ENCODE peak calls at places on chromosomes 11 and 22, in six cellular contexts. V is choroid plexus epithelial cell; F is NCI-H2107; Q is MV-4-11; I is activated naive CD4-positive, alpha-beta T cell treated with Interleukin-2 at 50 U/mL for 16 hours; J is mucosa of gallbladder. Z is an unnamed sample.

GRCh38 chr11:116366980-116367640 is 405.7 kb downstream of the BUD13 start:
- DNase-seq in V (peak; percentile 4), F (no peak), Q (no peak), I (no peak), J (no peak), Z (no peak)

GRCh38 chr11:71988050-71988449 is 10.7 kb upstream of the IL18BP start:
- DNase-seq in V (peak; percentile 57), F (no peak), Q (no peak), I (no peak), J (no peak), Z (no peak)

GRCh38 chr11:13889566-13890214 is 72.8 kb upstream of the SPON1 start:
- DNase-seq in V (no peak), F (no peak), Q (no peak), I (no peak), J (no peak), Z (peak; percentile 84)

GRCh38 chr11:37505406-37505805 is 907.4 kb upstream of the RAG2 start:
- DNase-seq in V (no peak), F (no peak), Q (no peak), I (no peak), J (no peak), Z (no peak)

GRCh38 chr11:5336331-5336730 is 7.0 kb downstream of the OR51B5 start:
- DNase-seq in V (peak; percentile 56), F (no peak), Q (no peak), I (no peak), J (no peak), Z (no peak)

GRCh38 chr11:118045191-118045590 is 31.7 kb upstream of the TMPRSS4 start:
- DNase-seq in V (no peak), F (peak; percentile 21), Q (no peak), I (peak; percentile 17), J (no peak), Z (no peak)

GRCh38 chr11:43774786-43775185 is 94.2 kb downstream of the HSD17B12 start:
- DNase-seq in V (no peak), F (no peak), Q (no peak), I (no peak), J (no peak), Z (no peak)

GRCh38 chr22:27247691-27248434 is 553.7 kb downstream of the MN1 start:
- DNase-seq in V (peak; percentile 58), F (no peak), Q (peak; percentile 1), I (no peak), J (no peak), Z (no peak)

GRCh38 chr22:47091921-47092700 is 329.7 kb downstream of the TBC1D22A start:
- DNase-seq in V (no peak), F (no peak), Q (no peak), I (no peak), J (no peak), Z (no peak)

GRCh38 chr22:22195265-22196017 is 49.1 kb upstream of the VPREB1 start:
- DNase-seq in V (peak; percentile 74), F (peak; percentile 76), Q (peak; percentile 53), I (peak; percentile 80), J (peak; percentile 72), Z (peak; percentile 72)

GRCh38 chr22:26740253-26740652 is 82.9 kb downstream of the MIAT start:
- DNase-seq in V (no peak), F (no peak), Q (no peak), I (no peak), J (no peak), Z (no peak)

GRCh38 chr22:24104307-24105017 is 76.8 kb upstream of the SUSD2 start:
- DNase-seq in V (no peak), F (no peak), Q (no peak), I (no peak), J (no peak), Z (no peak)

GRCh38 chr11:61294717-61295595 is at the start of gene VWCE:
- DNase-seq in V (peak; percentile 68), F (peak; percentile 37), Q (peak; percentile 25), I (peak; percentile 70), J (peak; percentile 38), Z (peak; percentile 46)

GRCh38 chr11:43788394-43788793 is 92.2 kb upstream of the ALKBH3 start:
- DNase-seq in V (no peak), F (no peak), Q (peak; percentile 67), I (no peak), J (peak; percentile 11), Z (no peak)

GRCh38 chr22:21947040-21948014 is 5.3 kb downstream of the PPM1F start:
- DNase-seq in V (peak; percentile 72), F (no peak), Q (peak; percentile 13), I (no peak), J (no peak), Z (no peak)

GRCh38 chr11:63906585-63906984 is 10.4 kb downstream of the RCOR2 start:
- DNase-seq in V (peak; percentile 55), F (no peak), Q (no peak), I (peak; percentile 51), J (no peak), Z (no peak)

GRCh38 chr11:70471254-70471653 is 72.9 kb downstream of the CTTN start:
- DNase-seq in V (peak; percentile 39), F (no peak), Q (peak; percentile 68), I (no peak), J (no peak), Z (no peak)

GRCh38 chr11:17766590-17766989 is 32.0 kb downstream of the KCNC1 start:
- DNase-seq in V (no peak), F (no peak), Q (no peak), I (no peak), J (no peak), Z (no peak)

GRCh38 chr11:29809121-29809520 is 207.7 kb downstream of the KCNA4 start:
- DNase-seq in V (no peak), F (no peak), Q (no peak), I (no peak), J (peak; percentile 21), Z (no peak)

GRCh38 chr11:76215946-76216345 is 9.6 kb upstream of the WNT11 start:
- DNase-seq in V (no peak), F (no peak), Q (no peak), I (no peak), J (no peak), Z (no peak)

GRCh38 chr11:19919050-19919561 is 206.5 kb downstream of the NAV2 start:
- DNase-seq in V (peak; percentile 94), F (no peak), Q (no peak), I (no peak), J (peak; percentile 30), Z (no peak)

GRCh38 chr22:41762980-41763779 is 37.3 kb upstream of the CCDC134 start:
- DNase-seq in V (peak; percentile 45), F (no peak), Q (peak; percentile 35), I (peak; percentile 24), J (no peak), Z (no peak)

GRCh38 chr22:35739642-35740041 is 22.0 kb downstream of the APOL5 start:
- DNase-seq in V (no peak), F (no peak), Q (no peak), I (no peak), J (no peak), Z (no peak)

GRCh38 chr11:64489831-64490441 is 101.1 kb upstream of the SLC22A12 start:
- DNase-seq in V (peak; percentile 47), F (no peak), Q (peak; percentile 40), I (peak; percentile 26), J (peak; percentile 35), Z (peak; percentile 43)

GRCh38 chr11:10666556-10666955 is 27.0 kb downstream of the IRAG1 start:
- DNase-seq in V (peak; percentile 71), F (no peak), Q (no peak), I (no peak), J (no peak), Z (no peak)

GRCh38 chr22:17867160-17867785 is 93.0 kb upstream of the BID start:
- DNase-seq in V (no peak), F (no peak), Q (peak; percentile 31), I (no peak), J (no peak), Z (no peak)

GRCh38 chr11:91435694-91436375 is 788.8 kb upstream of the FAT3 start:
- DNase-seq in V (no peak), F (no peak), Q (no peak), I (no peak), J (no peak), Z (no peak)

GRCh38 chr11:20873054-20873453 is 203.7 kb downstream of the NELL1 start:
- DNase-seq in V (no peak), F (peak; percentile 63), Q (no peak), I (no peak), J (no peak), Z (peak; percentile 70)

GRCh38 chr11:86608251-86608799 is 64.1 kb downstream of the ME3 start:
- DNase-seq in V (peak; percentile 88), F (no peak), Q (peak; percentile 68), I (peak; percentile 38), J (peak; percentile 73), Z (peak; percentile 65)

GRCh38 chr11:23729088-23729487 is 767.8 kb upstream of the LUZP2 start:
- DNase-seq in V (no peak), F (no peak), Q (no peak), I (no peak), J (no peak), Z (no peak)

GRCh38 chr22:25849514-25849913 is 107.5 kb downstream of the MYO18B start:
- DNase-seq in V (no peak), F (no peak), Q (no peak), I (no peak), J (no peak), Z (no peak)

GRCh38 chr11:93902921-93903320 is 52.5 kb upstream of the VSTM5 start:
- DNase-seq in V (no peak), F (no peak), Q (no peak), I (no peak), J (no peak), Z (no peak)

GRCh38 chr22:36469094-36469710 is 12.2 kb downstream of the TXN2 start:
- DNase-seq in V (no peak), F (no peak), Q (no peak), I (no peak), J (peak; percentile 41), Z (no peak)

GRCh38 chr11:71580057-71581003 is 2.3 kb downstream of the KRTAP5-11 start:
- DNase-seq in V (peak; percentile 82), F (peak; percentile 58), Q (peak; percentile 21), I (peak; percentile 20), J (peak; percentile 84), Z (peak; percentile 74)

GRCh38 chr22:17213976-17214375 is 5.3 kb downstream of the ADA2 start:
- DNase-seq in V (peak; percentile 75), F (no peak), Q (peak; percentile 38), I (peak; percentile 52), J (peak; percentile 22), Z (no peak)

GRCh38 chr11:120550007-120550406 is 38.5 kb downstream of the GRIK4 start:
- DNase-seq in V (no peak), F (no peak), Q (no peak), I (no peak), J (no peak), Z (no peak)